ENCODE peak calls at places on chromosomes 4 and X, in four cellular contexts. T, N, H and L are unnamed samples.
A peak's percentile ranks its signal among the peaks of the same experiment; 100 is the strongest.

GRCh38 chr4:32488690-32489089 is 1768.5 kb downstream of the PCDH7 start:
- DNase-seq in H (no peak), T (no peak), N (no peak), L (no peak)

GRCh38 chr4:99887837-99888236 is 6.4 kb downstream of the LAMTOR3 start:
- DNase-seq in H (no peak), T (no peak), N (no peak), L (no peak)

GRCh38 chr4:2353222-2354107 is 65.0 kb downstream of the ZFYVE28 start:
- DNase-seq in H (no peak), T (no peak), N (no peak), L (no peak)

GRCh38 chr4:106021737-106022410 is 126.6 kb downstream of the NPNT start:
- DNase-seq in T (no peak), N (no peak), H (no peak), L (no peak)

GRCh38 chrX:19954707-19955106 is 36.2 kb downstream of the BCLAF3 start:
- DNase-seq in H (no peak), N (no peak), T (no peak), L (no peak)

GRCh38 chr4:24143741-24144140 is 253.9 kb upstream of the PPARGC1A start:
- DNase-seq in T (no peak), N (no peak), H (no peak), L (no peak)

GRCh38 chr4:131534944-131535640 is 1614.0 kb upstream of the PCDH10 start:
- DNase-seq in T (no peak), H (no peak), N (no peak), L (no peak)

GRCh38 chrX:46913710-46914109 is 1.5 kb downstream of the JADE3 start:
- DNase-seq in T (no peak), N (no peak), H (peak; percentile 39), L (no peak)

GRCh38 chr4:157521916-157522315 is 301.4 kb downstream of the GRIA2 start:
- DNase-seq in H (no peak), T (no peak), N (no peak), L (no peak)

GRCh38 chr4:146062325-146062715 is 113.2 kb upstream of the LSM6 start:
- DNase-seq in T (no peak), H (no peak), N (no peak), L (no peak)

GRCh38 chrX:69398881-69399280 is 105.2 kb upstream of the NALF2 start:
- DNase-seq in N (no peak), H (no peak), T (no peak), L (no peak)

GRCh38 chr4:159298502-159298901 is 195.6 kb downstream of the RAPGEF2 start:
- DNase-seq in H (no peak), N (no peak), T (no peak), L (no peak)

GRCh38 chr4:21470531-21470930 is 478.0 kb downstream of the KCNIP4 start:
- DNase-seq in N (no peak), T (no peak), H (no peak), L (no peak)

GRCh38 chr4:8087921-8088495 is 70.6 kb downstream of the ABLIM2 start:
- DNase-seq in H (no peak), N (no peak), T (no peak), L (no peak)

GRCh38 chr4:173917255-173917960 is 366.1 kb downstream of the FBXO8 start:
- DNase-seq in H (no peak), T (no peak), N (no peak), L (no peak)

GRCh38 chr4:186227744-186228513 is 622 bp downstream of the KLKB1 start:
- DNase-seq in T (no peak), N (no peak), H (no peak), L (no peak)

GRCh38 chr4:15982833-15983528 is 20.0 kb upstream of the FGFBP2 start:
- DNase-seq in N (no peak), T (no peak), H (no peak), L (no peak)

GRCh38 chr4:134867027-134867426 is 665.4 kb upstream of the PABPC4L start:
- DNase-seq in T (no peak), H (no peak), N (no peak), L (no peak)

GRCh38 chr4:110294165-110294564 is 95.8 kb upstream of the ELOVL6 start:
- DNase-seq in H (no peak), N (no peak), T (no peak), L (no peak)

GRCh38 chrX:153460826-153461225 is 9.6 kb downstream of the HAUS7 start:
- DNase-seq in H (peak; percentile 15), T (peak; percentile 63), N (no peak), L (no peak)

GRCh38 chrX:153620576-153620975 is 21.6 kb upstream of the CCNQ start:
- DNase-seq in T (no peak), N (no peak), H (no peak), L (no peak)

GRCh38 chr4:152100378-152101201 is 339.8 kb upstream of the GATB start:
- DNase-seq in T (no peak), N (peak; percentile 22), H (no peak), L (no peak)
- TF ChIP-seq POLR2A in T (no peak), N (no peak), H (no peak), L (no peak)

GRCh38 chr4:57154191-57154590 is 44.0 kb upstream of the IGFBP7 start:
- DNase-seq in N (no peak), H (no peak), T (no peak), L (no peak)
- TF ChIP-seq ZBTB33 in N (no peak), H (no peak), T (no peak), L (no peak)

GRCh38 chr4:40196724-40197281 is at the start of gene RHOH:
- DNase-seq in N (no peak), H (no peak), T (no peak), L (no peak)

GRCh38 chr4:40194602-40195161 is 2.1 kb upstream of the RHOH start:
- DNase-seq in T (no peak), H (peak; percentile 36), N (no peak), L (no peak)

GRCh38 chr4:40197879-40198689 is 1.3 kb downstream of the RHOH start:
- DNase-seq in T (peak; percentile 56), N (no peak), H (no peak), L (no peak)

GRCh38 chr4:40195182-40196177 is 1.4 kb upstream of the RHOH start:
- DNase-seq in H (no peak), N (no peak), T (no peak), L (no peak)

DNA sequence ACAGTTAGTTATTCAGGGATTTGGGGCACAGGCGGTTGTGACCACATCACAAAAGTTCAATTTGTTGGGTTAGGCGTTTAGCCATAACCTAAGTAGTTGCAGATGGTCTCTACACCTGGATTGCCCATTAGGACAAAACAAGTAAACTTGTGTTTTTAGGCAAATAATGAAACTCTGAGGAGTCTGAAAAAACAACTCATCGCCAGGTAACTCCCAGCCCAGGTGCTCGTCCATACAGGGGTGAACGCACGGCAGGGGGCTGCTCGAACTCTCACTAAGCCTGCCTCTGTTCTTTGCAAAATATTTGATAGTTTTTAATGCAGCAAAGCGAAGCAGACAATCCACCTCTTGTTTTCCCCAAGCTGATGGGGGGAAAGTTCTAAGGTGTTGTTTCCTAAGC is 571 bp upstream of the RHOH start:
- DNase-seq in H (no peak), T (no peak), N (no peak), L (no peak)
- H3K9ac ChIP-seq in H (no peak overlapping the region), T (peak overlapping the region; percentile 83), N (no peak overlapping the region), L (peak overlapping the region; percentile 99)

GRCh38 chrX:130401415-130402210 is at the start of gene RBMX2:
- DNase-seq in T (peak; percentile 95), H (peak; percentile 57), N (peak; percentile 34), L (peak; percentile 17)
- TF ChIP-seq POLR2A in T (peak; percentile 88), H (peak; percentile 72), N (peak; percentile 48), L (peak; percentile 72)

GRCh38 chr4:26174033-26174432 is 146.8 kb upstream of the RBPJ start:
- DNase-seq in H (no peak), N (no peak), T (peak; percentile 7), L (no peak)

GRCh38 chr4:26173619-26174018 is 147.2 kb upstream of the RBPJ start:
- DNase-seq in N (no peak), T (no peak), H (no peak), L (no peak)

GRCh38 chr4:26175016-26175786 is 145.6 kb upstream of the RBPJ start:
- DNase-seq in T (no peak), N (no peak), H (no peak), L (peak; percentile 53)

GRCh38 chr4:26175905-26176304 is 144.9 kb upstream of the RBPJ start:
- DNase-seq in N (no peak), T (no peak), H (no peak), L (no peak)

GRCh38 chr4:26171953-26172352 is 148.9 kb upstream of the RBPJ start:
- DNase-seq in H (no peak), T (no peak), N (no peak), L (no peak)
- TF ChIP-seq ZBTB33 in H (no peak), T (no peak), N (no peak), L (no peak)

GRCh38 chr4:142036795-142037583 is 400.6 kb downstream of the IL15 start:
- DNase-seq in N (peak; percentile 19), H (no peak), T (no peak), L (no peak)
- H3K9ac ChIP-seq in N (no peak overlapping the region), H (no peak overlapping the region), T (no peak overlapping the region), L (no peak overlapping the region)

DNA sequence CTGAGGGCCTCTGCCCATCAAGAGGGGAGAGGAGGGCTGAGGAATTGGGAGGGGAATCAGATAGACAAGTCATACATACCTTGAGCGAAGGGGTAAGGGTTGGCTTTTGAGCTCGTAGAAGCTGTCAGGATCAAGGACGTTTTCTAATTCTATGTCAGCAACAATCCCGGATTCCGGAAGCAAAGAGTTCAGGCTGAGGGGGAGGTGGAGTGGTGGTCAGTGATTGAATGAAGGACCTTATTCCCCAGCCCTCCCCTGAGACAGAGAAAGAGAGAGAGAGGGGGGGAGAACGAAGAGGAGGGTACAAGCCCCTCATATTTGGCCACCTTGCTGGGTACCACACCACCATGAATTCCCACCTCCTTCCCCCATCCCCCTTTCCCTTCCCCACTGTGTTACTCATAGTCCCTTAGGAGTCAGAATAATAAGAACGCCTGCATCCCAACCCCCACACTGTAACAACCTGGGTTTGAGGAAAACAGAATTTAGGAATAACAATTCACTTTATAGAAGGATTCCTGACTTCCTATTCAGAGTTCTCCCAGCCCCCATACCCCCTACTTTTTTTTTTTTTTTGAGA is 2.7 kb downstream of the TFE3 start:
- DNase-seq in H (no peak), T (no peak), N (no peak), L (no peak)
- TF ChIP-seq POLR2A in H (no peak), T (no peak), N (no peak), L (no peak)

GRCh38 chr4:41258783-41259182 is 2.1 kb downstream of the UCHL1 start:
- DNase-seq in H (peak; percentile 18), T (no peak), N (peak; percentile 56), L (no peak)
- TF ChIP-seq ZBTB33 in H (no peak), T (no peak), N (no peak), L (no peak)